ENCODE peak calls at places on chromosomes 6 and 20, in nine cellular contexts. B, T, R, X, V, W, P, L and Y are unnamed samples.

GRCh38 chr20:43840382-43841070 is 74.1 kb upstream of the TOX2 start:
- DNase-seq in B (no peak), T (peak), R (no peak), X (no peak), V (peak), W (no peak), P (no peak), L (peak), Y (peak)

GRCh38 chr20:31722388-31723281 is at the start of gene BCL2L1:
- DNase-seq in B (peak), T (peak), R (no peak), X (peak), V (peak), W (peak), P (peak), L (peak), Y (peak)

GRCh38 chr6:14995966-14996602 is 249.8 kb upstream of the JARID2 start:
- DNase-seq in B (no peak), T (no peak), R (no peak), X (no peak), V (no peak), W (no peak), P (no peak), L (no peak), Y (no peak)

GRCh38 chr6:65937982-65938381 is 231.0 kb upstream of the EYS start:
- DNase-seq in B (no peak), T (no peak), R (no peak), X (peak), V (peak), W (no peak), P (no peak), L (no peak), Y (no peak)

GRCh38 chr20:24720957-24721356 is 228.1 kb upstream of the CST7 start:
- DNase-seq in B (no peak), T (no peak), R (no peak), X (no peak), V (no peak), W (no peak), P (no peak), L (no peak), Y (no peak)

GRCh38 chr20:60528141-60528540 is 569.9 kb downstream of the CDH26 start:
- DNase-seq in B (no peak), T (no peak), R (no peak), X (no peak), V (peak), W (no peak), P (peak), L (no peak), Y (no peak)

GRCh38 chr6:3208096-3208774 is 19.2 kb downstream of the TUBB2B start:
- DNase-seq in B (no peak), T (no peak), R (no peak), X (no peak), V (peak), W (no peak), P (peak), L (no peak), Y (peak)

GRCh38 chr6:157491571-157492232 is 110.7 kb downstream of the ZDHHC14 start:
- DNase-seq in B (no peak), T (no peak), R (no peak), X (no peak), V (no peak), W (no peak), P (no peak), L (no peak), Y (no peak)

GRCh38 chr6:25468881-25469280 is 183.1 kb upstream of the SCGN start:
- DNase-seq in B (no peak), T (no peak), R (no peak), X (no peak), V (no peak), W (no peak), P (no peak), L (no peak), Y (no peak)